ENCODE peak calls at places on chromosomes 5 and 9, in seven cellular contexts. R is SK-N-SH, H is choroid plexus epithelial cell, V is PC-3, O is endothelial cell of umbilical vein, K is retinal pigment epithelial cell, N is psoas muscle. I is an unnamed sample.

GRCh38 chr9:72444436-72444835 is 77.0 kb upstream of the TMC1 start:
- DNase-seq in H (no peak), K (no peak), R (no peak), N (no peak), V (peak), O (no peak), I (no peak)

GRCh38 chr9:91421022-91421765 is 2.4 kb downstream of the NFIL3 start:
- DNase-seq in H (peak), N (peak), K (no peak), R (peak), V (no peak), O (peak), I (no peak)

GRCh38 chr5:54743997-54744788 is 226.6 kb downstream of the SNX18 start:
- DNase-seq in V (peak), H (peak), K (no peak), O (peak), N (no peak), R (no peak), I (peak)

GRCh38 chr9:10612649-10613398 is at the start of gene PTPRD:
- DNase-seq in N (no peak), K (peak), R (peak), O (no peak), H (peak), V (peak), I (no peak)

GRCh38 chr5:92641031-92641962 is 939.7 kb downstream of the NR2F1-AS1 start:
- DNase-seq in R (peak), V (peak), O (peak), N (no peak), K (peak), H (peak), I (no peak)

GRCh38 chr9:98518556-98518955 is 190.2 kb downstream of the GABBR2 start:
- DNase-seq in V (no peak), H (no peak), R (no peak), K (no peak), O (no peak), N (no peak), I (peak)

GRCh38 chr9:129615407-129616285 is 5.3 kb downstream of the C9orf50 start:
- DNase-seq in H (no peak), K (no peak), N (no peak), O (no peak), R (no peak), V (no peak), I (no peak)

GRCh38 chr5:157600252-157600651 is 24.7 kb upstream of the ADAM19 start:
- DNase-seq in V (no peak), N (no peak), K (no peak), H (no peak), R (no peak), O (no peak), I (no peak)

GRCh38 chr9:123376218-123377071 is 20.4 kb downstream of the CRB2 start:
- DNase-seq in H (no peak), K (no peak), R (no peak), N (no peak), O (no peak), V (no peak), I (no peak)

GRCh38 chr9:69895659-69896058 is 75.0 kb downstream of the CFAP95 start:
- DNase-seq in N (no peak), H (no peak), R (no peak), K (no peak), V (no peak), O (no peak), I (no peak)

GRCh38 chr9:35910613-35911488 is 1.6 kb downstream of the SPAAR start:
- DNase-seq in K (no peak), R (no peak), V (peak), N (peak), O (peak), H (peak), I (no peak)

GRCh38 chr5:40437452-40437861 is 242.3 kb upstream of the PTGER4 start:
- DNase-seq in V (peak), O (no peak), R (no peak), H (peak), N (no peak), K (peak), I (no peak)

GRCh38 chr5:27010646-27011045 is 27.7 kb downstream of the CDH9 start:
- DNase-seq in R (no peak), K (no peak), O (no peak), V (no peak), H (peak), N (no peak), I (no peak)

GRCh38 chr5:173833200-173833599 is 54.9 kb upstream of the CPEB4 start:
- DNase-seq in O (no peak), N (no peak), R (no peak), V (no peak), K (peak), H (no peak), I (no peak)

GRCh38 chr5:59222687-59223511 is 640.0 kb downstream of the RAB3C start:
- DNase-seq in N (no peak), V (no peak), H (peak), O (peak), K (no peak), R (no peak), I (no peak)

GRCh38 chr9:94148419-94148818 is 64.2 kb downstream of the PTPDC1 start:
- DNase-seq in R (no peak), O (no peak), N (no peak), V (no peak), K (no peak), H (no peak), I (peak)

GRCh38 chr9:69379250-69379982 is 54.4 kb downstream of the ENTREP1 start:
- DNase-seq in K (no peak), R (no peak), O (peak), V (peak), N (peak), H (peak), I (peak)

GRCh38 chr9:121319394-121319780 is 50.7 kb downstream of the STOM start:
- DNase-seq in N (no peak), R (no peak), O (no peak), H (no peak), K (no peak), V (no peak), I (no peak)

GRCh38 chr5:179792612-179793469 is 945 bp upstream of the LTC4S start:
- DNase-seq in N (no peak), H (no peak), V (no peak), O (no peak), R (no peak), K (no peak), I (no peak)

GRCh38 chr5:108900668-108901067 is 153.0 kb downstream of the FER start:
- DNase-seq in N (no peak), V (peak), O (peak), H (no peak), R (no peak), K (no peak), I (no peak)

DNA sequence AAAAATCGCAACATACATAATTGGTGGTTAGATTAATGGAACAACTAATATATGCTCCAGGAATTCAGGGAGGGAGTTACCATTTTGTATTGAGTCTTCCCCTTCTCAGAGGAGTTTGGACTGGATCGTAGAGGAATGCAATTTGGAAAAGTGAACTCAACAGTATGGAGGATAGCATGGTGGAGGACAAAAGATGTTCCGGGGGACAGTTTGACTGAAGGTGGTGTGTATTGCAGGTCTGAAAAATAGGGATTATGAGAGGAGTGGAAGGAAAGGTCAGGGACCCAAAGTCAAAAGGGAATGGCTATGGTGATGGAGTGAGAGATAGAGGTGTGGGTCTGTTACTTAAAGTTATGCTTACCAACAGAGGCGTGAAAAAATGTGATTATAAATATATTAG is 1.5 kb downstream of the DNAJC21 start:
- DNase-seq in O (no peak), H (no peak), N (no peak), R (no peak), K (no peak), V (no peak), I (no peak)
- H3K4me3 ChIP-seq in O (peak), H (peak), N (peak), R (peak), K (peak), V (peak), I (peak)

DNA sequence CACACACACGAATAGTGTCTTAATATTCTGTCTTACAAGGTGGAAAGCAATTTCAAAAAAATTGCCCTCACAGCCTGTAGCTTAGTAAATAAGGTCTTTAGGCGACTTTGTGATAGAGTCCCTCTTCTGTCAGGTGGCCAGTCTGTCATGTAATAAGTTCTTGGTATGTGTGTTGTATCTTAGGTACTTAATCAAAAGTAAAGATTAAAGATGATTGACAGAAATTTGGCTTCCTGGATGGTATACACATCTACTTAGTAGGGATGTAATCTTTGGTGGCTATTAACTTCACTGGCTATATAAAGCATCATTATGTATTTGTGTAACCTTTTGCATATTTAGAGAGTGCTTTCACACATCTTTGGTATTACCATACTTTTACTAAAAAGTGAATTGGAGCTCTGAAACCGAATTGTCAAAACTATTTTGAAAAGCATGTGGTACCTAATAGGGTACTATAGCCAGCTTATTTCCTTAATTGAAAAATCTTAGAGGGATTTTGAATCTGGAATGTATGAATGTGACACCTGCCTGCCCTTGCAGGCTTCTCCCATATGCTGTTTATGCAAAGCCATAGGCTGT is 3.4 kb downstream of the G3BP1 start:
- DNase-seq in O (no peak), N (no peak), H (no peak), K (no peak), R (no peak), V (no peak), I (no peak)
- H3K4me3 ChIP-seq in O (no peak), N (peak), H (no peak), K (peak), R (no peak), V (peak), I (peak)

DNA sequence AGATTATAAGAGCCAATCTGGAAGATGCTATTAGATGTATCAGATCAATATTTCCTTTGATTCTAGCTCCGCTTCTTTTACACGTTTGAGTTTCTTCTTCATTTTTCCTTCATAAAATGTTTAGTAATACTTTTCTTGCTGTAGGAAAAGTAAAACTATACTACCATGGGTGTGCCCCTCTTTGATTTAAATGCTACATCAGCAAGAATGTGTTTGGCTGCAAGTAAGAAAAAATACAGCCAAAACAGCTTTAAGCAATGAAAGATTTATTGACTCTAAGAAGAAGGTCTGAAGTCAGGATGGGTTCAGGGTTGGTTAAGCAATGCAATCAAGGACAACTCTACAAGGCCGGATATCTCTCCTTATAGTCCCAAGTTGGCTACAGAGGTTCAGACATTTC is 126.4 kb downstream of the KCTD16 start:
- DNase-seq in V (no peak), K (no peak), O (no peak), N (no peak), H (no peak), R (no peak), I (no peak)
- H3K4me3 ChIP-seq in V (no peak), K (no peak), O (no peak), N (no peak), H (no peak), R (no peak), I (no peak)

DNA sequence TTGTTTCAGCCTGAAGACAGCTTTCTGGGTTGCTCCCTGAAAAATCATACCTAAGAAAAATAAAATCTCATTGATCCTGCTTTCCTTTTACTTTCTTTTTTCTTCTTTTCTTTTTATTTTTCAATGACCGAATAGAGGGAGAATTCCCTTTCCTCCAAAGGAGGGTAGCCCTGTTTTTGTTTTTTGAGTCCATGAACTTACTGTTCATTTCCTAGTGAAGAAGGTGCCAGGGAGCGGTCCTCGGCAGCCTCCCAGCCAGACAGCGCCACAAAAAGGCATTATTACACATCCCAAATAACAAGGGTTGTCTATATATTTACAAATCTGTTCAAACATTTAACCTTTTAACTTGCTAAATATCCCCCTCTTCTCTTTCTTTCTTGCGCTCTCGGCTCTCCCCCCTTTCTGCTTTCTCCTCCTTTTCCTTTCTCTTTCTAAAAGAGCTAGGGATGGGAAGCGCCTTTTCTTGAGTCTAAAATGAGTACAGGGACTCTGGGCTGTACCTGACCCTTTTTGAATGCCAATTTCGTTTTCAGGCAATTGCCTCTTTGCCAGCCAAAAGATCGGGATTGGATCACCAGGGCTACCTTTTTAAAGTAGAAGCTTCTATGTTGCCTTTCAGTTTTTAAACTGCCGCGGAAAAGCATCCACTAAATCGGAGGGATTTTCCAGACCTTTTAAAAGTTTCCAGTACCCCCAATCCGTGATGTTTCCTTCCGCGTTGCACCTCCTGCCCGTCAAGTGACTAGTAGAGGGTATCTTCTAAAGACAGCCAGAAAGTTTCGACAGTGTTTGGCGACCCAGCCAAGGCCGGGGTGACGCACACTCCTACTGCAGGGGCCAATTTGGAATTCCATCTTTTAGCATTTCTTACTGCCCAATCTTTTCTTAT is 125.6 kb downstream of the TMEM161B start:
- DNase-seq in N (peak), H (no peak), V (no peak), R (no peak), O (peak), K (no peak), I (no peak)
- H3K4me3 ChIP-seq in N (peak), H (peak), V (peak), R (peak), O (no peak), K (no peak), I (peak)

GRCh38 chr5:16179936-16180788 is 571 bp upstream of the MARCHF11 start:
- DNase-seq in H (no peak), O (no peak), V (no peak), N (no peak), K (no peak), R (no peak), I (peak)

GRCh38 chr5:16180789-16181082 is 1.1 kb upstream of the MARCHF11 start:
- DNase-seq in O (no peak), H (no peak), R (no peak), N (no peak), K (no peak), V (no peak), I (no peak)

GRCh38 chr5:16178745-16179372 is 732 bp downstream of the MARCHF11 start:
- DNase-seq in R (peak), N (peak), O (peak), K (peak), H (peak), V (peak), I (no peak)

GRCh38 chr5:16179511-16179935 is at the start of gene MARCHF11:
- DNase-seq in N (no peak), O (no peak), H (no peak), V (no peak), R (peak), K (no peak), I (no peak)
- H3K4me3 ChIP-seq in N (no peak), O (peak), H (peak), V (no peak), R (peak), K (peak), I (peak)

DNA sequence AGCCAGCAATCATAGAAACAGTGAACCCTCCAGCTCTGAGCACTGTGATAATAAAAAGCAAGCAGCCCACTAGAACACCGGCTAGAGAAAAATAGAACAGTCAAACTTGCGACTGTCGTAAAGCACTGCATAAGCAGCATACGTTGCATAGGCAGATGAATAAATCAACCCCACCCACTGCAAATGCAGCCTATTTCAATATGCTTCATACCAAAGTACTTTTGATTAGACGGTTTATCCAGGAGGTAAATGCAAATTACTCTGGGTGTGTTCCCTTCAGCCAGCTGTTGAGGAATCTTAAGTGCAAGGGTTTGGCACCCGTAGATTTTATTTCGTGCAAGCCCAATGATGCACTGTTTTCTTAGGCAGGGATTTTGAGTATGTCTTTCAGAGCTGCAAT is 32.1 kb upstream of the ANKRD18A start:
- DNase-seq in N (no peak), K (no peak), H (no peak), V (no peak), R (no peak), O (no peak), I (peak)
- H3K4me3 ChIP-seq in N (no peak), K (no peak), H (no peak), V (no peak), R (no peak), O (no peak), I (no peak)

DNA sequence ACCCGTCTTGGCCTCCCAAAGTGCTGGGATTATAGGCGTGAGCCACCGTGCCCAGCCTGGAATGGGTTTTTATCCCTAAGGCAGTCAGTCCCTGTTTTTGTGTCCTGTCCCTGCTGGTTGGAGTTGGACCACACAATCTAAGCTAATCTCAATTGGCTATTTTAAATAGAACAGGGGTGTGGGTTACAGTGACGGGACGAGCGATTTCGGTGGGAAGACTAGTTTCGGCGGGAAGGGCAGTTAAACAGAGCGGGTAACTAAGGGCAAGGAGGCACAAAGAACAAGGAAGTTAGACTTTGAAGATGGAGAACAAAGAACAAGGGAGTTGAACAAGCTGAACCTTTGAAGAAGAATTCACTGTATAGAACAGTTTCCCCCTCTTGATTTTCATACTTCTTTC is 1.4 kb downstream of the GTF3C5 start:
- DNase-seq in H (no peak), R (no peak), V (no peak), N (no peak), K (no peak), O (no peak), I (no peak)
- H3K4me3 ChIP-seq in H (peak), R (peak), V (peak), N (peak), K (no peak), O (no peak), I (peak)

GRCh38 chr9:23822331-23823169 is 3.5 kb downstream of the ELAVL2 start:
- DNase-seq in N (no peak), O (no peak), K (no peak), H (no peak), V (no peak), R (peak), I (no peak)

GRCh38 chr9:23821400-23822181 is 4.4 kb downstream of the ELAVL2 start:
- DNase-seq in N (peak), O (peak), H (no peak), R (peak), V (peak), K (no peak), I (no peak)

GRCh38 chr9:23820731-23821399 is 5.2 kb downstream of the ELAVL2 start:
- DNase-seq in V (peak), R (peak), N (no peak), O (no peak), H (no peak), K (no peak), I (no peak)

GRCh38 chr9:23824241-23825142 is 1.5 kb downstream of the ELAVL2 start:
- DNase-seq in R (peak), N (no peak), K (no peak), V (peak), O (no peak), H (no peak), I (no peak)

DNA sequence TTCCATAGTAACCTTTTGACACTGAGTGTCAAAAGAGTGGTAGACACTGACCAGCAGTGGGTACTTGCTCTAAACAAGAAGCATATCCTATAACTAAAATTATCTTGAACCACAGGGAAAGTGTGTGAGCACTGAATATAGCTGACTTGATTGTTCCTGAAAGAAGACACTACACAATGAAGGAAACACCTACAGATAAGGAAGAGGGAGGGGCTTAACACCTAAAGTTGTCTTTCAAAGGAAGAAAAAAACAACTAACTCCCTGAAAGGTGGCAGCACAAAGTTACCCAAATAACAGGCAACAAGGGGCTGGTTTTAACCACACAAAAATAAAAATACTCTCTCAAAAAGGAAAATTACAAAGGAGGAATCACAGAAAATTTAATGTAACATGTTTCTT is 6.6 kb downstream of the ELAVL2 start:
- DNase-seq in R (no peak), K (no peak), H (no peak), V (no peak), N (no peak), O (no peak), I (no peak)
- H3K4me3 ChIP-seq in R (no peak), K (no peak), H (no peak), V (peak), N (no peak), O (no peak), I (no peak)

DNA sequence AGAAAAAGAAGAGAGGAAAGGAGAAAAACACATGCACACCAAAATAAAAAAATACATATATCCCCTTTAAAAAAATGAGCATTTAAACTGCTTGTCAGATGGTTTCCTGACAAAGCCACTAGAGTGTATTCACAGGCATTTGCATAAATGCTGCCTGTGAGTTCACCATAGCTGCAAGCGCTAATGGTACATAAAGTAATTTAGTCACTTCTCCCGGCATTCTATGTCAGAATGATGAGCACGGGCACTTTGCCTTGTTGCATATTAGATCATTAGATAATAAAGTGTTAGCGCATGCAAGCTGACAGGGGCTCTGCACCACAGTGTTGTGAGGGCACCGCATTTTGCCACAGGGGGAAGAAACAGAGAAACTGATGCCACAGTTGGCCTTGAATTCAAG is 280.6 kb downstream of the EBF1 start:
- DNase-seq in K (no peak), R (no peak), N (no peak), O (no peak), H (no peak), V (no peak), I (no peak)
- H3K4me3 ChIP-seq in K (no peak), R (no peak), N (no peak), O (no peak), H (no peak), V (no peak), I (no peak)

I was measured in esophagus muscularis mucosa.